ENCODE peak calls at places on chromosomes 1 and 21, in eight cellular contexts. G is Kasumi-1; J is T-cell; P is GM13977; B is NT2/D1; K is midbrain; I is activated CD4-positive, alpha-beta T cell treated with anti-CD3 and anti-CD28 coated beads, Interleukin-2, amount 50 U/mL, for 48 hours; D is K562. Y is an unnamed sample.

GRCh38 chr21:40386301-40386911 is 460.6 kb downstream of the DSCAM start:
- DNase-seq in G (peak), J (no peak), P (no peak), B (peak), K (peak), I (peak), D (peak), Y (peak)

GRCh38 chr21:44653656-44654575 is 543 bp downstream of the KRTAP12-4 start:
- DNase-seq in G (no peak), J (peak), P (no peak), B (no peak), K (no peak), I (no peak), D (no peak), Y (no peak)

GRCh38 chr21:44893948-44894656 is 20.6 kb upstream of the PTTG1IP start:
- DNase-seq in G (no peak), J (no peak), P (no peak), B (no peak), K (no peak), I (no peak), D (no peak), Y (no peak)

GRCh38 chr1:42935313-42935624 is 23.4 kb downstream of the SLC2A1 start:
- DNase-seq in G (no peak), J (no peak), P (no peak), B (no peak), K (no peak), I (no peak), D (no peak), Y (no peak)

GRCh38 chr1:150005606-150006005 is 4.9 kb downstream of the OTUD7B start:
- DNase-seq in G (no peak), J (no peak), P (no peak), B (no peak), K (no peak), I (no peak), D (no peak), Y (no peak)

GRCh38 chr1:191206808-191207207 is 729.1 kb upstream of the BRINP3 start:
- DNase-seq in G (no peak), J (no peak), P (no peak), B (no peak), K (no peak), I (no peak), D (no peak), Y (no peak)

GRCh38 chr1:197912739-197913494 is 4.3 kb upstream of the LHX9 start:
- DNase-seq in G (no peak), J (no peak), P (no peak), B (no peak), K (no peak), I (no peak), D (no peak), Y (no peak)

GRCh38 chr1:9858293-9859035 is 34.7 kb upstream of the CLSTN1 start:
- DNase-seq in G (no peak), J (no peak), P (no peak), B (no peak), K (no peak), I (no peak), D (no peak), Y (no peak)

GRCh38 chr21:17416139-17416538 is 96.7 kb upstream of the CXADR start:
- DNase-seq in G (no peak), J (no peak), P (no peak), B (no peak), K (no peak), I (no peak), D (no peak), Y (no peak)

GRCh38 chr1:55876276-55877060 is 661.3 kb upstream of the USP24 start:
- DNase-seq in G (no peak), J (no peak), P (no peak), B (no peak), K (no peak), I (no peak), D (no peak), Y (no peak)

GRCh38 chr1:115012006-115012405 is 17.6 kb upstream of the TSHB start:
- DNase-seq in G (no peak), J (no peak), P (no peak), B (peak), K (no peak), I (no peak), D (no peak), Y (no peak)

GRCh38 chr1:188170935-188171334 is 1342.2 kb downstream of the PLA2G4A start:
- DNase-seq in G (no peak), J (no peak), P (no peak), B (no peak), K (no peak), I (no peak), D (no peak), Y (no peak)

GRCh38 chr1:19646771-19647319 is 2.7 kb downstream of the NBL1 start:
- DNase-seq in G (no peak), J (no peak), P (no peak), B (no peak), K (no peak), I (no peak), D (no peak), Y (no peak)

GRCh38 chr1:77036560-77036959 is 169.3 kb downstream of the ST6GALNAC5 start:
- DNase-seq in G (peak), J (no peak), P (no peak), B (no peak), K (no peak), I (peak), D (peak), Y (no peak)

GRCh38 chr1:53543771-53544695 is 84.8 kb downstream of the DMRTB1 start:
- DNase-seq in G (no peak), J (no peak), P (no peak), B (no peak), K (no peak), I (no peak), D (no peak), Y (no peak)

GRCh38 chr21:36127250-36127904 is 7.5 kb upstream of the CBR3 start:
- DNase-seq in G (no peak), J (no peak), P (no peak), B (no peak), K (no peak), I (no peak), D (no peak), Y (no peak)

GRCh38 chr21:46004168-46004861 is 22.7 kb downstream of the COL6A1 start:
- DNase-seq in G (no peak), J (no peak), P (no peak), B (no peak), K (no peak), I (no peak), D (no peak), Y (no peak)

GRCh38 chr1:206556748-206557635 is 49.7 kb downstream of the RASSF5 start:
- DNase-seq in G (peak), J (peak), P (peak), B (peak), K (peak), I (peak), D (peak), Y (peak)

GRCh38 chr1:63828322-63829044 is 54.7 kb downstream of the ROR1 start:
- DNase-seq in G (no peak), J (no peak), P (peak), B (no peak), K (no peak), I (no peak), D (no peak), Y (no peak)

GRCh38 chr1:154398141-154398540 is 7.0 kb upstream of the IL6R start:
- DNase-seq in G (no peak), J (no peak), P (no peak), B (no peak), K (no peak), I (no peak), D (no peak), Y (no peak)

GRCh38 chr1:23224721-23225648 is 7.7 kb upstream of the HTR1D start:
- DNase-seq in G (no peak), J (no peak), P (no peak), B (no peak), K (no peak), I (no peak), D (peak), Y (no peak)

GRCh38 chr21:16279658-16280581 is 550.1 kb downstream of the USP25 start:
- DNase-seq in G (no peak), J (no peak), P (no peak), B (peak), K (peak), I (no peak), D (no peak), Y (peak)

GRCh38 chr1:237888143-237888542 is 2.6 kb downstream of the ZP4 start:
- DNase-seq in G (no peak), J (no peak), P (no peak), B (no peak), K (no peak), I (no peak), D (no peak), Y (no peak)

GRCh38 chr1:201760516-201760915 is 68.4 kb upstream of the IPO9 start:
- DNase-seq in G (no peak), J (no peak), P (no peak), B (no peak), K (peak), I (no peak), D (no peak), Y (no peak)

GRCh38 chr1:21321963-21322680 is 31.9 kb upstream of the ECE1 start:
- DNase-seq in G (no peak), J (no peak), P (no peak), B (no peak), K (no peak), I (no peak), D (no peak), Y (no peak)

GRCh38 chr1:39642796-39643195 is 3.4 kb upstream of the HEYL start:
- DNase-seq in G (no peak), J (no peak), P (no peak), B (no peak), K (no peak), I (no peak), D (no peak), Y (no peak)

GRCh38 chr1:67350783-67351182 is 43.1 kb downstream of the IL12RB2 start:
- DNase-seq in G (no peak), J (no peak), P (no peak), B (no peak), K (no peak), I (peak), D (peak), Y (no peak)

GRCh38 chr21:21731626-21732025 is 733.4 kb downstream of the NCAM2 start:
- DNase-seq in G (no peak), J (no peak), P (no peak), B (no peak), K (no peak), I (no peak), D (no peak), Y (no peak)

GRCh38 chr1:53771648-53772047 is 32.7 kb upstream of the GLIS1 start:
- DNase-seq in G (no peak), J (no peak), P (no peak), B (no peak), K (no peak), I (no peak), D (no peak), Y (no peak)

GRCh38 chr1:211198111-211198510 is 61.1 kb upstream of the RCOR3 start:
- DNase-seq in G (no peak), J (no peak), P (no peak), B (no peak), K (no peak), I (no peak), D (no peak), Y (no peak)

GRCh38 chr1:201686709-201687455 is 142.1 kb upstream of the IPO9 start:
- DNase-seq in G (peak), J (no peak), P (no peak), B (peak), K (no peak), I (no peak), D (no peak), Y (no peak)

GRCh38 chr1:47934243-47934805 is 62.9 kb downstream of the TRABD2B start:
- DNase-seq in G (no peak), J (no peak), P (no peak), B (no peak), K (no peak), I (no peak), D (no peak), Y (no peak)

GRCh38 chr1:232524056-232524455 is 105.9 kb downstream of the SIPA1L2 start:
- DNase-seq in G (no peak), J (no peak), P (no peak), B (no peak), K (no peak), I (no peak), D (no peak), Y (no peak)

Y was measured in HEK293T.